ENCODE peak calls at places on chromosomes 3 and 15, in six cellular contexts. S is NCI-H510A treated with DMSO at 0.1 percent for 48 hours, R is dermis microvascular lymphatic vessel endothelial cell, I is ELR, J is RWPE1, W is HFFc6. P is an unnamed sample.

GRCh38 chr3:111803123-111803593 is 55.9 kb upstream of the PHLDB2 start:
- DNase-seq in S (no peak), R (no peak), I (peak), J (peak), W (peak), P (no peak)

GRCh38 chr3:12201813-12202212 is 43.1 kb upstream of the TIMP4 start:
- DNase-seq in S (no peak), R (no peak), I (no peak), J (no peak), W (no peak), P (no peak)

GRCh38 chr3:171845541-171846284 is 2.6 kb downstream of the TMEM212 start:
- DNase-seq in S (no peak), R (no peak), I (no peak), J (no peak), W (no peak), P (no peak)

GRCh38 chr3:44077267-44077666 is 164.4 kb upstream of the TOPAZ1 start:
- DNase-seq in S (peak), R (no peak), I (no peak), J (no peak), W (no peak), P (no peak)

GRCh38 chr15:67783303-67783702 is 42.0 kb upstream of the SKOR1 start:
- DNase-seq in S (peak), R (no peak), I (no peak), J (no peak), W (no peak), P (no peak)

GRCh38 chr3:8755564-8756237 is 13.7 kb downstream of the OXTR start:
- DNase-seq in S (no peak), R (no peak), I (peak), J (no peak), W (peak), P (no peak)

GRCh38 chr15:76274226-76274625 is 37.0 kb downstream of the ETFA start:
- DNase-seq in S (no peak), R (peak), I (no peak), J (no peak), W (no peak), P (no peak)

GRCh38 chr3:62688812-62689211 is 186.4 kb downstream of the CADPS start:
- DNase-seq in S (no peak), R (no peak), I (no peak), J (no peak), W (no peak), P (no peak)

GRCh38 chr3:195101927-195102608 is 168.9 kb downstream of the XXYLT1 start:
- DNase-seq in S (no peak), R (no peak), I (no peak), J (no peak), W (no peak), P (no peak)

GRCh38 chr3:128557531-128558280 is 64.7 kb upstream of the GATA2 start:
- DNase-seq in S (no peak), R (no peak), I (no peak), J (no peak), W (no peak), P (no peak)

GRCh38 chr3:171788546-171789351 is 21.5 kb downstream of the PLD1 start:
- DNase-seq in S (peak), R (peak), I (peak), J (peak), W (peak), P (peak)

GRCh38 chr3:31377045-31377642 is 155.6 kb upstream of the STT3B start:
- DNase-seq in S (peak), R (no peak), I (peak), J (peak), W (peak), P (no peak)